ENCODE peak calls at places on chromosome 10, in six cellular contexts. B is PC-9, Z is psoas muscle, O is Peyer's patch, D is neuronal stem cell, N is left ventricle myocardium inferior. I is an unnamed sample.
A peak's percentile ranks its signal among the peaks of the same experiment; 100 is the strongest.

GRCh38 chr10:72911758-72912157 is 18.2 kb downstream of the OIT3 start:
- DNase-seq in D (no peak), B (no peak), O (no peak), N (no peak), Z (no peak), I (no peak)

GRCh38 chr10:29479081-29479917 is 155.5 kb downstream of the SVIL start:
- DNase-seq in N (no peak), D (no peak), B (no peak), O (no peak), Z (no peak), I (no peak)

GRCh38 chr10:26859241-26860025 is 1.3 kb downstream of the ABI1 start:
- DNase-seq in D (no peak), N (no peak), O (no peak), B (no peak), Z (no peak), I (no peak)

GRCh38 chr10:131082991-131083465 is 228.5 kb downstream of the TCERG1L start:
- DNase-seq in O (no peak), N (no peak), D (no peak), B (no peak), Z (no peak), I (no peak)

GRCh38 chr10:102988404-102989314 is 70.6 kb downstream of the CNNM2 start:
- DNase-seq in N (no peak), D (no peak), O (no peak), B (peak; percentile 80), Z (no peak), I (no peak)

GRCh38 chr10:88049204-88049603 is 185.8 kb downstream of the PTEN start:
- DNase-seq in O (no peak), Z (no peak), N (no peak), B (no peak), D (no peak), I (no peak)

GRCh38 chr10:79475877-79476276 is 30.5 kb upstream of the ZCCHC24 start:
- DNase-seq in N (no peak), Z (no peak), B (no peak), O (no peak), D (no peak), I (no peak)

GRCh38 chr10:19930936-19931859 is 115.0 kb downstream of the PLXDC2 start:
- DNase-seq in D (no peak), Z (peak; percentile 22), O (no peak), N (no peak), B (no peak), I (no peak)

GRCh38 chr10:62815373-62816111 is 624 bp downstream of the EGR2 start:
- DNase-seq in D (no peak), Z (peak; percentile 16), B (no peak), O (no peak), N (no peak), I (no peak)

GRCh38 chr10:106410331-106410730 is 754.2 kb downstream of the SORCS1 start:
- DNase-seq in B (no peak), D (no peak), O (no peak), Z (no peak), N (no peak), I (no peak)

GRCh38 chr10:93577565-93577964 is 11.1 kb downstream of the FFAR4 start:
- DNase-seq in N (no peak), D (no peak), B (no peak), Z (no peak), O (no peak), I (no peak)

GRCh38 chr10:113381906-113382562 is 170.8 kb upstream of the HABP2 start:
- DNase-seq in D (no peak), Z (no peak), B (no peak), O (no peak), N (no peak), I (no peak)
- H3K4me3 ChIP-seq in D (no peak overlapping the region), Z (peak overlapping the region; percentile 48), B (no peak overlapping the region), O (no peak overlapping the region), N (peak overlapping the region; percentile 56), I (no peak overlapping the region)

GRCh38 chr10:120961720-120962259 is 110.6 kb downstream of the WDR11 start:
- DNase-seq in N (no peak), D (no peak), Z (no peak), B (no peak), O (no peak), I (no peak)

GRCh38 chr10:120963587-120964220 is 112.5 kb downstream of the WDR11 start:
- DNase-seq in B (no peak), O (no peak), Z (no peak), N (no peak), D (no peak), I (no peak)

GRCh38 chr10:120966657-120967045 is 115.5 kb downstream of the WDR11 start:
- DNase-seq in N (no peak), Z (no peak), O (no peak), B (no peak), D (no peak), I (no peak)

GRCh38 chr10:120962386-120963052 is 111.4 kb downstream of the WDR11 start:
- DNase-seq in B (no peak), Z (no peak), D (no peak), N (no peak), O (no peak), I (no peak)

DNA sequence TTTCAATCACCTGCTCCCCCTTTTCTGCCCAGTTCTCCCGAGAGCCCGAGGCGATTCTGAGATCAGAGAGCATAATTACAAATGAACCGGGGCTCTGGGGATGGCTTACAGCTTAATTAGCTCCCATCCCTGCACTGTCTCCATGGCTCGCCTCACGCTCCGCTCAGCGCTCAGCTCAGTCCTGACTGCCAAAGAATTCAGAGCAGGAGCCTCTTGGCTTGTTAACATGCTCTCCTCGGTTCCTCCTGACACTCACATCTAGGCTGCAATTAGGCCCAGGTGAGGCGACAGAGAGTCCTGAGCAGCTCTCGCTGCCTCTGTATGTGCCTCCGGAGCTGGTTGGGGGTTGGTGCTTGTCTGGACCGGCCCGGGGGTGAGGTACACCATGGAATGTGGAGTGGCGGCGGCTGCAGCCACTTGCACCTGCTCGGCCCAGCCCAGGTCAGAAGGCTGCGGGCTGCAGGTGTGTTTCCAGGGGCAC is 111.9 kb downstream of the WDR11 start:
- DNase-seq in B (no peak), D (peak; percentile 46), O (no peak), N (no peak), Z (no peak), I (no peak)
- H3K27me3 ChIP-seq in B (peaks cover 64% of the 10 kb centered on the region), D (peaks cover 25% of the 10 kb centered on the region), O (no peaks in the 10 kb centered on the region), N (peaks cover 42% of the 10 kb centered on the region), Z (no peaks in the 10 kb centered on the region), I (no peaks in the 10 kb centered on the region)

DNA sequence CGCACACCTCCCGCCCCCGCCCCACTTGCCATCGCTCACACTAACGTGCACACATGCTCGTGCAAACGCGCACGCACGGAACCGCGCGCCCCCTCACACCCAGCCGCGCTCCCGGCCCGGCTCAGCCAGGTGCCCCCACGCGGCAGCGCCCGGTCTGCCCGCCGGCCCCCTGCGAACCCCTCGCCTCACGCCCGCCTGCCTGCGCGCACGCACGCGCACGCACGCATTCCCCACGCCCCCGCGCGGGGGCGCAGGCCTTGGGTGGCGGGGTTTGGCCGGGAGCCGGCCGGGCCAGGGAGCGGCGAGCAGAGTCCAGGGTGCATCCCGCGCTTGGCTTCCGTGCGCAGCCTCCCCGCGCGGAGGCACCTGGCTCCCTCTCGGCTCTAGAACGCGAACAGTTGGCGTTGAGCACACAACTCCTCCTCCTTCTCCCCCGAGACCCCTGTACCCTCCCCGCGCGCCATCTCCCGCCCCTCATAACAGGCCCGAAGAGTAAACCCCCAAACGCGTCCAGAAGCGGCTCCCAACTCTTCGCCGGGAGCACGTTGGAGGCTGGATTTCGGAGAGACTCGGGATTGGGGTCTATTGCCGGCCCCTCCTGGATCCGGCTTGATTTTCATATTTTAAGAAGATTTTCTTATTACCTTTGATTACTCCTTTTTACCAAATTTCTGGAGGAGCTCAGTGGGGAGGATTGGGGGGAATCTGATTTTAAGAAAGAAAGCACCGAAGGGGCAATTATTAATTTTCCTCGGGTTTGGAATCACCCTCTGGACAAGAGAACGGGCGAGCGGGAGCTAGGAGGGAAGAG is 546 bp upstream of the SORCS3 start:
- DNase-seq in O (no peak), B (no peak), D (peak; percentile 20), Z (no peak), N (no peak), I (no peak)
- H3K4me3 ChIP-seq in O (no peak overlapping the region), B (no peak overlapping the region), D (peak overlapping the region; percentile 85), Z (peak overlapping the region; percentile 25), N (peak overlapping the region; percentile 55), I (peak overlapping the region; percentile 44)

DNA sequence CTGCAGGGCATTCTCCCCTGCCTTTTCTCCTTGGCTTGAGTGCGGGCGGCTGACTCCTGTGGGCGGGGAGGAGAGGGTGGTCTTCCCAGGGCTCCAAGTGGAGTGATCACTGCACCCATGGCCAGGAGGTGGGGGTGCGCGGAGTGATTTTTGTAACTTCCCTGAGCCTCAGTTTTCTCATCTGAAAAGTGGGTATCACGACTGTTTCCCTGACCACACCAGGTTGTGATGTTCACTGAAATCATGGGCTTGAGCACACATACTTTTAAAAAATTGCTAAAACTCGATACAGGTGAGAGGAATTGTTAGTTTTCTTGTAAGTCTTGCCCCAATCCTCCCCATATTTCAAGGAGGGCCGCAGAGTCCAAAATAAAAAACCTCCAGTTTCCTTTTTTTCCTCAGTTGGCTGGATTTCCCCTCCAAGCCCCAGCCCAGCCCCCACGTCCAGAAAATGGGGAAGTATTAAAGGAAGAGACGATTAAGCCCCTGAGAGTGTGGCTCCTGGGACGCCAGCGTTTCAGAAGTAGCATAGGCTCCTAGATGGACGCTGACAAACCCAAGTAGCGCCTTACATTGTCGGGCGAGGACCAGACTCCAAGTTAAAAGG is 6.7 kb upstream of the EMX2 start:
- DNase-seq in D (no peak), O (no peak), Z (no peak), N (no peak), B (no peak), I (no peak)
- H3K27me3 ChIP-seq in D (peaks cover 97% of the 10 kb centered on the region), O (no peaks in the 10 kb centered on the region), Z (peaks cover 23% of the 10 kb centered on the region), N (peaks cover 100% of the 10 kb centered on the region), B (peaks cover 25% of the 10 kb centered on the region), I (peaks cover 97% of the 10 kb centered on the region)